ENCODE peak calls at places on chromosomes 16 and 17, in nine cellular contexts. F is WERI-Rb-1, C is testis, Z is HL-60, E is heart right ventricle, J is GM12865, W is uterus, A is IMR-90, Y is nephron progenitor cell. X is an unnamed sample.
A peak's percentile ranks its signal among the peaks of the same experiment; 100 is the strongest.

GRCh38 chr17:37833237-37833859 is 88.5 kb upstream of the HNF1B start:
- DNase-seq in F (no peak), Y (no peak), E (no peak), C (no peak), Z (peak; percentile 63), W (no peak), J (peak; percentile 92), A (no peak), X (peak; percentile 68)

GRCh38 chr16:83200005-83200779 is 573.4 kb downstream of the CDH13 start:
- DNase-seq in E (peak; percentile 11), A (peak; percentile 22), W (no peak), J (peak; percentile 16), C (peak; percentile 58), Y (no peak), Z (no peak), F (peak; percentile 26), X (no peak)

GRCh38 chr16:52386694-52387093 is 160.2 kb downstream of the TOX3 start:
- DNase-seq in W (no peak), F (no peak), E (no peak), C (no peak), J (no peak), Z (no peak), Y (no peak), A (no peak), X (no peak)

GRCh38 chr17:44599298-44600175 is 42.3 kb downstream of the FZD2 start:
- DNase-seq in A (peak; percentile 99), C (peak; percentile 81), E (no peak), F (peak; percentile 84), J (no peak), W (peak; percentile 85), Y (peak; percentile 75), Z (no peak), X (no peak)

GRCh38 chr17:80175411-80175810 is 5.6 kb downstream of the CARD14 start:
- DNase-seq in Y (no peak), W (no peak), Z (no peak), C (no peak), J (no peak), A (no peak), F (no peak), E (no peak), X (no peak)

GRCh38 chr16:87829123-87829980 is 40.0 kb downstream of the SLC7A5 start:
- DNase-seq in E (no peak), A (no peak), J (no peak), F (peak; percentile 64), Z (no peak), C (no peak), W (no peak), Y (no peak), X (no peak)

GRCh38 chr16:14309906-14310305 is 238.8 kb downstream of the MRTFB start:
- DNase-seq in A (peak; percentile 79), J (peak; percentile 58), Y (no peak), W (no peak), E (no peak), Z (no peak), C (no peak), F (no peak), X (no peak)

GRCh38 chr16:51592013-51592501 is 441.0 kb upstream of the SALL1 start:
- DNase-seq in E (no peak), Z (no peak), C (no peak), Y (peak; percentile 44), W (no peak), F (no peak), A (no peak), J (no peak), X (no peak)

GRCh38 chr16:68473358-68474064 is 25.2 kb upstream of the SMPD3 start:
- DNase-seq in Y (no peak), C (no peak), A (no peak), J (peak; percentile 41), Z (peak; percentile 11), E (no peak), W (no peak), F (no peak), X (no peak)

GRCh38 chr17:44213403-44214229 is 5.9 kb downstream of the UBTF start:
- DNase-seq in E (no peak), A (no peak), Z (no peak), J (peak; percentile 7), C (no peak), F (no peak), Y (no peak), W (no peak), X (no peak)

GRCh38 chr16:2148714-2149629 is 547 bp downstream of the RAB26 start:
- DNase-seq in F (no peak), C (no peak), Y (no peak), A (no peak), E (no peak), J (peak; percentile 45), Z (no peak), W (no peak), X (no peak)
- TF ChIP-seq CTCF in F (no peak), C (no peak), Y (no peak), A (no peak), E (no peak), J (no peak), Z (no peak), W (no peak), X (no peak)

DNA sequence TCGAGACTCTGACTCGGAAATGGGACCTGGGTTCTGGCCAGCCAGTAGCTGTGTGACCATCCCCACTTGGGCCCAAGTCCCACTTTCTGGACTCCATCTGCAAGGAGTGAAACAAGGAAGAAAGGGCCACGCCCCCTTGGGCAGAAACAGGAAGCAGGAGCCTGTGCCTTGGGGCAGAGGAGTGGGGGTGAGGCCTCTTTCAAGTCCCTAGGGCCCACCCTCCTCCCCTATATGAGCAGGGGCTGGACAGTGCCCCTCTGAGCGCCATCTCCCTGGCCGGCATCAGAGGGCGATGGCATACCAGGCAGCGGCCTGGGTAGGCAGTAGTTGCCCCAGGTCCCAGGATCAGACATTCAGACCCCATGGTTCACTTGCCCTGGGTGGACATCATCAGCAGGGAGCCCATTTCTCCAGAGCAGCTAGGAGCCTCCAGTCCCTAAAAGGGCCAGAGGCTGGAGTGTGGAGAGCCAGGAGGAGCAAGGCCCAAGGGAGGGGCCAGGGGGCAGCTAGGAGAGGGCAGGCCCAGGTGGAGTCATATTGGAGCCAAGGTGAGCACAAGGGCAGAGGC is 7.1 kb downstream of the BCAR1 start:
- DNase-seq in Z (peak; percentile 18), C (peak; percentile 57), A (peak; percentile 72), J (no peak), E (peak; percentile 52), W (peak; percentile 66), F (no peak), Y (no peak), X (no peak)
- TF ChIP-seq CTCF in Z (no peak), C (no peak), A (peak; percentile 8), J (no peak), E (no peak), W (no peak), F (no peak), Y (no peak), X (no peak)

DNA sequence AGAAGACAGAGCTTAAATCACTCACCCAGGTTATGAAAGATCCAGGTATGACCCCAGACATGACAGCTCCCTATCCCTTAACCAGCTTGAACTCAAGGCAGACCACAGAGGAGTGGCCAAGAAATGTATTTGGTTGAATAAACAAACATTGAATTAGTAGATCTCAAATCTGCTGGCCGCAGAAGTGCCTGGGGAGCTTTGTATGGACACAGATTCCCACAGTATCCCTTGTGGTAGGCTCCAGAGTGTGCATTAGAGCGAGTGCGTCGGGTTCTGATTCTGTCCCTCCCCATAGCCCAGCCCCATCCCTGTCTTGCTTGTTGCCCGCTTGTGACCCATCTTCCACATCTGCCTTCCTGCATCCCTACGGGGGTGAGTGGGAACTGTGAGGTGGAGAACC is 118.8 kb upstream of the FOXF1 start:
- DNase-seq in F (no peak), E (no peak), C (no peak), Y (no peak), Z (no peak), W (no peak), A (peak; percentile 73), J (no peak), X (no peak)
- TF ChIP-seq CTCF in F (no peak), E (no peak), C (no peak), Y (no peak), Z (no peak), W (no peak), A (no peak), J (no peak), X (no peak)

GRCh38 chr17:27455914-27456680 is at the start of gene KSR1:
- DNase-seq in J (peak; percentile 90), Z (peak; percentile 74), A (peak; percentile 72), W (peak; percentile 76), Y (peak; percentile 87), C (peak; percentile 87), F (peak; percentile 91), E (peak; percentile 82), X (peak; percentile 73)
- TF ChIP-seq CTCF in J (peak; percentile 16), Z (peak; percentile 13), A (peak; percentile 51), W (peak; percentile 54), Y (peak; percentile 43), C (peak; percentile 20), F (peak; percentile 76), E (peak; percentile 73), X (no peak)

GRCh38 chr16:57609541-57610401 is 18.7 kb upstream of the ADGRG1 start:
- DNase-seq in Z (no peak), Y (no peak), W (no peak), A (peak; percentile 54), E (no peak), F (no peak), C (peak; percentile 73), J (peak; percentile 96), X (peak; percentile 27)
- TF ChIP-seq CTCF in Z (no peak), Y (no peak), W (no peak), A (no peak), E (peak; percentile 47), F (no peak), C (no peak), J (peak; percentile 30), X (no peak)

GRCh38 chr17:40287494-40288369 is at the start of gene CDC6:
- DNase-seq in Y (peak; percentile 97), A (peak; percentile 99), J (peak; percentile 99), Z (peak; percentile 100), E (peak; percentile 97), F (peak; percentile 100), C (peak; percentile 99), W (peak; percentile 98), X (peak; percentile 99)

GRCh38 chr17:40287159-40287493 is 553 bp upstream of the CDC6 start:
- DNase-seq in Y (no peak), J (no peak), W (no peak), F (no peak), A (no peak), Z (no peak), C (no peak), E (no peak), X (no peak)

GRCh38 chr17:40291311-40291710 is 3.6 kb downstream of the CDC6 start:
- DNase-seq in Y (no peak), E (peak; percentile 38), C (no peak), Z (no peak), W (no peak), J (no peak), A (no peak), F (no peak), X (no peak)

GRCh38 chr17:40293363-40293762 is 5.7 kb downstream of the CDC6 start:
- DNase-seq in A (no peak), Z (no peak), Y (no peak), E (no peak), W (no peak), J (no peak), F (no peak), C (peak; percentile 71), X (no peak)

GRCh38 chr17:40290629-40291296 is 3.1 kb downstream of the CDC6 start:
- DNase-seq in Y (no peak), W (no peak), E (no peak), A (peak; percentile 97), J (peak; percentile 70), C (peak; percentile 85), F (peak; percentile 70), Z (peak; percentile 62), X (no peak)
- TF ChIP-seq CTCF in Y (peak; percentile 49), W (peak; percentile 41), E (peak; percentile 66), A (peak; percentile 84), J (peak; percentile 52), C (peak; percentile 56), F (peak; percentile 67), Z (peak; percentile 43), X (peak; percentile 69)

GRCh38 chr17:7328840-7329359 is at the start of gene NEURL4:
- DNase-seq in Z (no peak), J (peak; percentile 51), E (no peak), C (peak; percentile 53), F (peak; percentile 40), A (no peak), W (no peak), Y (no peak), X (no peak)
- TF ChIP-seq CTCF in Z (no peak), J (no peak), E (peak; percentile 17), C (no peak), F (no peak), A (no peak), W (no peak), Y (no peak), X (no peak)

X was measured in CD14-positive monocyte.